ENCODE peak calls at places on chromosomes 6 and 20, in seven cellular contexts. Z, W, S, R, K, Y and H are unnamed samples.

GRCh38 chr6:169319561-169319960 is 65.9 kb upstream of the THBS2 start:
- DNase-seq in Z (no peak), W (no peak), S (peak; percentile 13), R (no peak), K (no peak), Y (no peak), H (no peak)

GRCh38 chr6:87828044-87828443 is 126.0 kb upstream of the AKIRIN2 start:
- DNase-seq in Z (no peak), W (no peak), S (no peak), R (no peak), K (no peak), Y (no peak), H (no peak)

GRCh38 chr6:166988674-166989201 is 10.5 kb upstream of the CEP43 start:
- DNase-seq in Z (peak; percentile 45), W (peak; percentile 15), S (no peak), R (no peak), K (no peak), Y (no peak), H (no peak)

GRCh38 chr6:16533210-16533609 is 228.1 kb downstream of the ATXN1 start:
- DNase-seq in Z (no peak), W (no peak), S (no peak), R (no peak), K (no peak), Y (no peak), H (no peak)

GRCh38 chr6:144574796-144575195 is 289.7 kb downstream of the UTRN start:
- DNase-seq in Z (no peak), W (no peak), S (peak; percentile 16), R (no peak), K (no peak), Y (no peak), H (no peak)

GRCh38 chr6:113129991-113130390 is 727.2 kb upstream of the MARCKS start:
- DNase-seq in Z (no peak), W (no peak), S (no peak), R (no peak), K (no peak), Y (no peak), H (no peak)

GRCh38 chr20:57612436-57612835 is 7.8 kb downstream of the ZBP1 start:
- DNase-seq in Z (no peak), W (no peak), S (no peak), R (no peak), K (no peak), Y (no peak), H (no peak)

GRCh38 chr6:37943436-37944058 is 124.0 kb downstream of the ZFAND3 start:
- DNase-seq in Z (no peak), W (no peak), S (no peak), R (no peak), K (no peak), Y (no peak), H (no peak)

GRCh38 chr6:126020305-126021050 is 34.1 kb downstream of the TRMT11 start:
- DNase-seq in Z (no peak), W (no peak), S (peak; percentile 25), R (no peak), K (no peak), Y (no peak), H (no peak)

GRCh38 chr6:34044945-34045595 is 100.8 kb downstream of the GRM4 start:
- DNase-seq in Z (no peak), W (no peak), S (no peak), R (no peak), K (no peak), Y (no peak), H (no peak)

GRCh38 chr6:34045698-34046097 is 100.2 kb downstream of the GRM4 start:
- DNase-seq in Z (no peak), W (no peak), S (no peak), R (no peak), K (no peak), Y (no peak), H (no peak)

GRCh38 chr6:34043371-34043770 is 102.5 kb downstream of the GRM4 start:
- DNase-seq in Z (no peak), W (no peak), S (no peak), R (no peak), K (no peak), Y (no peak), H (no peak)

GRCh38 chr6:34039943-34040342 is 105.9 kb downstream of the GRM4 start:
- DNase-seq in Z (no peak), W (no peak), S (no peak), R (no peak), K (no peak), Y (no peak), H (no peak)

GRCh38 chr6:34041385-34041784 is 104.5 kb downstream of the GRM4 start:
- DNase-seq in Z (no peak), W (no peak), S (no peak), R (no peak), K (no peak), Y (no peak), H (no peak)
- H3K23ac ChIP-seq in Z (no peak overlapping the region), W (no peak overlapping the region), S (no peak overlapping the region), R (no peak overlapping the region), K (no peak overlapping the region), Y (no peak overlapping the region), H (no peak overlapping the region)

GRCh38 chr20:17287998-17288397 is 61.2 kb downstream of the PCSK2 start:
- DNase-seq in Z (no peak), W (no peak), S (no peak), R (no peak), K (no peak), Y (no peak), H (no peak)

DNA sequence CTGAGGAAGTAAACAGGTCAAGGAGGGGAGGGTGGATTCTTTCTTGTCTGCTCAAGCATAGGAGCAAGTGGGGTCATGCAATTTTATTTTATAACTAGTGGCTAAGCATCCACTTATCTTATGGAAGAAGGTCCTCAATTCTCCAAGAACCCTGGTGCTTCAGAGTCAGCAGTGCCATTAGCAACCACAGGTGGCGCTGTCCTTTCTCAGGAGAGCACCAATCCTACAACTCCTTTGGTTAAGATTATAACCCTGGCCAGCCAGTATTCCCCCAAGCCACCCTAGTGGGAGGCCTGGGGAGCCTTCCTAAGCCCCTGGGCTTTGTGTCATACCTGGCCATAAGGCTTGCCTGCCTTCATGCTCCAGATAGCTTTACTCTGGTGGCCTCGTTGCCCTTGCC is 60.7 kb downstream of the PCSK2 start:
- DNase-seq in Z (no peak), W (peak; percentile 27), S (no peak), R (peak; percentile 66), K (no peak), Y (no peak), H (no peak)
- H3K23ac ChIP-seq in Z (no peak overlapping the region), W (no peak overlapping the region), S (no peak overlapping the region), R (no peak overlapping the region), K (no peak overlapping the region), Y (no peak overlapping the region), H (no peak overlapping the region)

GRCh38 chr6:24396764-24397163 is 6.0 kb upstream of the MRS2 start:
- DNase-seq in Z (no peak), W (peak; percentile 30), S (no peak), R (no peak), K (no peak), Y (no peak), H (no peak)

GRCh38 chr6:24394061-24394460 is 8.7 kb upstream of the MRS2 start:
- DNase-seq in Z (no peak), W (peak; percentile 35), S (no peak), R (no peak), K (no peak), Y (no peak), H (no peak)

GRCh38 chr6:24394777-24395437 is 7.8 kb upstream of the MRS2 start:
- DNase-seq in Z (no peak), W (no peak), S (peak; percentile 91), R (no peak), K (peak; percentile 88), Y (peak; percentile 32), H (no peak)

GRCh38 chr6:24401458-24401857 is 1.3 kb upstream of the MRS2 start:
- DNase-seq in Z (peak; percentile 73), W (peak; percentile 86), S (no peak), R (no peak), K (no peak), Y (peak; percentile 61), H (no peak)

DNA sequence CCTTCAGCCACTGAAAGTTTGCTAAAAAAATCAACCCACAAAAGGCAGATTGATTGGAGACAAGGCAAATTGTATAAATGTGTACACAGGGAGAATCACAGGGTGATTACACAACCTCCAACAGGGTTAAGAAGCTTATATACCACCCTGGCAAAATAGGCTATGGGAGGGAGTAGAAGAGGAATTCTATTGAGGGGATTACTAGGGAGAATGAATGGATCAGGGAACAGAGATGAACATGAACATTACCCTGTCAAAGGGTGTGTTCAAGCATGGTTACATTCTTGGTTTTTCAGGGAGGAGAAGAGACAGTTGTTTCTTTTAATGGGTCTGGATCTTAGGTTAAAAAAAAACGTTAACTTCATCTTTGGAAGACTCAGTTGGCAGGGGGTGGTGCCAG is 5.1 kb upstream of the MRS2 start:
- DNase-seq in Z (no peak), W (no peak), S (no peak), R (no peak), K (no peak), Y (no peak), H (no peak)
- H3K23ac ChIP-seq in Z (no peak overlapping the region), W (no peak overlapping the region), S (no peak overlapping the region), R (no peak overlapping the region), K (no peak overlapping the region), Y (no peak overlapping the region), H (no peak overlapping the region)

GRCh38 chr6:28353981-28354676 is 4.4 kb downstream of the ZKSCAN3 start:
- DNase-seq in Z (no peak), W (peak; percentile 17), S (peak; percentile 33), R (no peak), K (peak; percentile 7), Y (peak; percentile 27), H (no peak)

GRCh38 chr6:28357036-28357435 is 7.3 kb downstream of the ZKSCAN3 start:
- DNase-seq in Z (no peak), W (peak; percentile 57), S (peak; percentile 61), R (no peak), K (peak; percentile 78), Y (no peak), H (no peak)

GRCh38 chr6:28356666-28357020 is 6.9 kb downstream of the ZKSCAN3 start:
- DNase-seq in Z (no peak), W (no peak), S (no peak), R (no peak), K (no peak), Y (no peak), H (no peak)

GRCh38 chr6:28354688-28355554 is 5.2 kb downstream of the ZKSCAN3 start:
- DNase-seq in Z (no peak), W (no peak), S (no peak), R (no peak), K (peak; percentile 1), Y (no peak), H (no peak)

DNA sequence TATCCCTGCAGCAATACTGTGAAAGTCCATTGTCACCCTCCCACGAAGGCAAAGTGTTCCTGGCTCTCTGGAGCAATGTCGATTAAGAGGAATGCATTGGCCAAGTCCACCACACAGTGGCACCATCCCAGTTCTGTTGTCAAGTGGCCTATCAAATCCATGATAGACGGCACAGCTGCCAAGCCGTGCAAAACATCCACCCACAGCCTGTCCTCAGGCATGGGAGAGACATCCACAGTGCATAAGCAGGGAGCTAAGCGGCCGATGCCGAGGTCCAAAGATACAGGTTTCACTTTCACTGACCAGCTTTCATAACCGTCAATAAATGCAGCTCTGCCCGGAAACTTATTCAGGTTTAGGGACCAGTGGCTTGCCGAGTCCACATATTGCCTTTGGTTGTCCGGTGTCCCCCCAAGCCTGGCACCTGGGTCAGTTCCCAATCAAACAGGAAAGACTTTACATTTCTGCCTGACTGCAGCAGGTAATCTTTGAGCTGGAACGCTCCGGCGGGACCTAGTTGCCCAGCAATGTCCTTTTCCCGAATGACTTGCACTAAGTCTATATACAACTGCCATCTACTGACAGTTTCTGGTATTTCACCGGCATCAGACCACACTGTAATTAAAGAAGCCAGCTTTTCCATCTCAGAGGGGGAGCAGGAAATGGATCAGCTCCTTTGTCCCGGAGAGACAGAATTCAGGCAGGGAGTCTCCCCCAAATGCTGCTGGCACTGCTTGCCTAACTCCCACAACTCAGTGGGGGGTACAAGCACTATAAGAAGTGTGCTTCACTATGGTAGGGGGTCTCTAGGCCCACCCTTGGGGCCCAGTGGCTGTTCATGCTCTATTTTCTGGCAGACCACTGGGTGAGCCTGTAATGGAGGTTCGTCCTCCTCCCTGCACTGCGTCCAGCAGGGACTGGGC is 6.3 kb downstream of the ZKSCAN3 start:
- DNase-seq in Z (peak; percentile 84), W (peak; percentile 95), S (peak; percentile 91), R (peak; percentile 76), K (peak; percentile 93), Y (peak; percentile 72), H (peak; percentile 64)
- H3K23ac ChIP-seq in Z (no peak overlapping the region), W (no peak overlapping the region), S (peak overlapping the region; percentile 80), R (no peak overlapping the region), K (no peak overlapping the region), Y (no peak overlapping the region), H (no peak overlapping the region)